ENCODE peak calls at places on chromosome 11, in seven cellular contexts. K, C, V, R, T, I and J are unnamed samples.

GRCh38 chr11:76939219-76939631 is 78.5 kb downstream of the ACER3 start:
- DNase-seq in T (no peak), R (no peak), C (no peak), K (no peak), V (no peak), I (no peak), J (no peak)

GRCh38 chr11:125253795-125254525 is 89.4 kb downstream of the PKNOX2 start:
- DNase-seq in K (no peak), I (no peak), R (no peak), C (no peak), V (no peak), T (no peak), J (no peak)

GRCh38 chr11:10314199-10315072 is 9.6 kb downstream of the ADM start:
- DNase-seq in I (peak), C (no peak), T (peak), V (no peak), R (no peak), K (no peak), J (no peak)

GRCh38 chr11:2542406-2542805 is 97.6 kb downstream of the KCNQ1 start:
- DNase-seq in K (no peak), V (no peak), C (peak), R (peak), T (no peak), I (no peak), J (no peak)

GRCh38 chr11:64444838-64445441 is 86.0 kb downstream of the RPS6KA4 start:
- DNase-seq in R (no peak), K (no peak), C (no peak), V (no peak), I (peak), T (peak), J (no peak)

GRCh38 chr11:73197348-73197747 is 20.7 kb upstream of the P2RY2 start:
- DNase-seq in V (no peak), T (no peak), R (no peak), K (no peak), C (no peak), I (no peak), J (no peak)

GRCh38 chr11:28760676-28761390 is 652.6 kb downstream of the METTL15 start:
- DNase-seq in R (no peak), K (no peak), C (no peak), V (no peak), I (peak), T (no peak), J (no peak)

GRCh38 chr11:45110562-45110961 is 35.9 kb upstream of the PRDM11 start:
- DNase-seq in K (no peak), V (peak), I (peak), R (no peak), C (peak), T (peak), J (no peak)

GRCh38 chr11:1935156-1936071 is 11.7 kb upstream of the MRPL23 start:
- DNase-seq in R (peak), I (no peak), K (no peak), V (peak), C (peak), T (no peak), J (peak)

GRCh38 chr11:117319214-117319840 is 3.3 kb upstream of the BACE1 start:
- DNase-seq in I (no peak), K (no peak), V (no peak), R (no peak), C (no peak), T (no peak), J (no peak)

GRCh38 chr11:64876835-64877341 is 1.5 kb downstream of the EHD1 start:
- DNase-seq in I (peak), V (no peak), T (peak), C (peak), R (no peak), K (no peak), J (no peak)

GRCh38 chr11:71425851-71426250 is 22.3 kb downstream of the DHCR7 start:
- DNase-seq in T (peak), I (peak), R (no peak), C (no peak), K (no peak), V (no peak), J (no peak)

GRCh38 chr11:94948070-94948617 is 25.2 kb downstream of the CWC15 start:
- DNase-seq in T (no peak), R (no peak), I (peak), V (no peak), C (no peak), K (no peak), J (no peak)

GRCh38 chr11:93143800-93144199 is 54.0 kb downstream of the SLC36A4 start:
- DNase-seq in V (no peak), T (no peak), I (no peak), C (no peak), K (no peak), R (no peak), J (no peak)

GRCh38 chr11:92046103-92046502 is 178.5 kb upstream of the FAT3 start:
- DNase-seq in C (no peak), I (no peak), V (no peak), R (no peak), K (no peak), T (no peak), J (no peak)

GRCh38 chr11:94958118-94958517 is 15.2 kb downstream of the CWC15 start:
- DNase-seq in R (no peak), V (no peak), K (no peak), T (no peak), C (no peak), I (peak), J (no peak)

GRCh38 chr11:1148752-1149180 is 9.0 kb upstream of the MUC5AC start:
- DNase-seq in R (no peak), T (no peak), K (no peak), I (no peak), C (no peak), V (peak), J (no peak)

GRCh38 chr11:125451400-125452124 is 44.5 kb downstream of the FEZ1 start:
- DNase-seq in K (peak), I (peak), V (peak), T (no peak), C (no peak), R (no peak), J (peak)

GRCh38 chr11:57379732-57380131 is 1.2 kb downstream of the PRG3 start:
- DNase-seq in T (peak), V (peak), R (no peak), I (no peak), C (no peak), K (no peak), J (no peak)

GRCh38 chr11:125343086-125343731 is 152.9 kb downstream of the FEZ1 start:
- DNase-seq in I (no peak), C (no peak), R (no peak), V (no peak), K (no peak), T (no peak), J (no peak)

GRCh38 chr11:63277345-63277943 is 34.0 kb upstream of the SLC22A25 start:
- DNase-seq in R (no peak), V (no peak), C (no peak), I (peak), K (no peak), T (no peak), J (no peak)

GRCh38 chr11:122007611-122008071 is 108.4 kb downstream of the BLID start:
- DNase-seq in I (no peak), T (no peak), K (peak), C (peak), V (no peak), R (no peak), J (peak)

DNA sequence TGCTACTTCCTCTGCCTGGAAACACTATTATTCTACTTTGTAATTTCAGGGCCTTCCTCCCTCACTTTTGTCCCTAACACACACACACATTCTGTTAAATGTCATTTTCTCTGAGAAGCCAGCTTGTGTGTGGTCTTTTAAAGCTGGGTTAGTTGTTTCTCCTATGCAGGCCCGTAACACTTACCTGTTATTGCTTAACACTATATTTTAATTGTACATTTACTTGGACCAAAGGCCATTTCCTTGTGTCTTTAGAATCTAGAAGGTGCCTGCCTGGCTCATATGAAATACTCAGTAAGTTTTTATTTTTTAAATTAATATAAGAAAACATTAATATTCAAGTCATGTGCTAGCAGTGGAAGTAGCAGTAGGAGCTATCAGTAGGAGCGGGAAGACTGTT is 30.6 kb downstream of the FAR1 start:
- DNase-seq in R (no peak), C (no peak), V (no peak), I (no peak), K (no peak), T (no peak), J (no peak)
- TF ChIP-seq CTCF in R (no peak), C (no peak), V (no peak), I (no peak), K (no peak), T (no peak), J (no peak)

GRCh38 chr11:130198964-130199363 is 39.4 kb downstream of the ST14 start:
- DNase-seq in K (no peak), C (no peak), V (no peak), I (no peak), R (peak), T (no peak), J (no peak)
- TF ChIP-seq CTCF in K (no peak), C (no peak), V (no peak), I (peak), R (no peak), T (no peak), J (no peak)

GRCh38 chr11:67267188-67268035 is 1.1 kb downstream of the GRK2 start:
- DNase-seq in K (no peak), T (no peak), V (no peak), R (peak), C (peak), I (peak), J (no peak)
- TF ChIP-seq CTCF in K (no peak), T (no peak), V (no peak), R (no peak), C (no peak), I (no peak), J (no peak)

GRCh38 chr11:133930767-133931448 is 25.9 kb downstream of the IGSF9B start:
- DNase-seq in C (no peak), T (no peak), I (no peak), K (no peak), V (no peak), R (no peak), J (no peak)
- TF ChIP-seq CTCF in C (no peak), T (peak), I (no peak), K (peak), V (peak), R (peak), J (peak)

GRCh38 chr11:19808076-19808911 is 95.7 kb downstream of the NAV2 start:
- DNase-seq in R (no peak), T (no peak), C (no peak), I (no peak), V (no peak), K (no peak), J (no peak)
- TF ChIP-seq CTCF in R (peak), T (peak), C (peak), I (peak), V (no peak), K (peak), J (peak)